ENCODE peak calls at places on chromosome 13, in seven cellular contexts. One of them, this sample, is unnamed.

GRCh38 chr13:84400711-84401110 is 518.4 kb upstream of the SLITRK1 start:
- DNase-seq in activated T-helper 2 cell treated with anti-CD3 and anti-CD28 coated beads, Interferon-gamma antibody, Interleukin-2, Interleukin-4, amounts not matched to agents 10 μg/mL and 5 μg/mL and 100 μg/mL, durations not matched to agents 14 hours and 24 hours and 36 hours: no peak
- DNase-seq in colonic mucosa: no peak
- DNase-seq in lower leg skin: no peak
- DNase-seq in iPS-NIHi11: no peak
- DNase-seq in NCI-H446 treated with DMSO at 0.1 percent for 48 hours: no peak
- DNase-seq in dermis microvascular lymphatic vessel endothelial cell: no peak
- DNase-seq in this sample: no peak

GRCh38 chr13:47603365-47603764 is 397.7 kb downstream of the SUCLA2 start:
- DNase-seq in colonic mucosa: no peak
- DNase-seq in NCI-H446 treated with DMSO at 0.1 percent for 48 hours: no peak
- DNase-seq in lower leg skin: no peak
- DNase-seq in activated T-helper 2 cell treated with anti-CD3 and anti-CD28 coated beads, Interferon-gamma antibody, Interleukin-2, Interleukin-4, amounts not matched to agents 10 μg/mL and 5 μg/mL and 100 μg/mL, durations not matched to agents 14 hours and 24 hours and 36 hours: no peak
- DNase-seq in iPS-NIHi11: no peak
- DNase-seq in dermis microvascular lymphatic vessel endothelial cell: no peak
- DNase-seq in this sample: no peak

GRCh38 chr13:110332750-110333149 is 25.7 kb downstream of the COL4A2 start:
- DNase-seq in NCI-H446 treated with DMSO at 0.1 percent for 48 hours: no peak
- DNase-seq in iPS-NIHi11: no peak
- DNase-seq in activated T-helper 2 cell treated with anti-CD3 and anti-CD28 coated beads, Interferon-gamma antibody, Interleukin-2, Interleukin-4, amounts not matched to agents 10 μg/mL and 5 μg/mL and 100 μg/mL, durations not matched to agents 14 hours and 24 hours and 36 hours: no peak
- DNase-seq in lower leg skin: no peak
- DNase-seq in dermis microvascular lymphatic vessel endothelial cell: no peak
- DNase-seq in colonic mucosa: no peak
- DNase-seq in this sample: no peak

GRCh38 chr13:105587786-105588185 is 947.7 kb downstream of the EFNB2 start:
- DNase-seq in NCI-H446 treated with DMSO at 0.1 percent for 48 hours: no peak
- DNase-seq in activated T-helper 2 cell treated with anti-CD3 and anti-CD28 coated beads, Interferon-gamma antibody, Interleukin-2, Interleukin-4, amounts not matched to agents 10 μg/mL and 5 μg/mL and 100 μg/mL, durations not matched to agents 14 hours and 24 hours and 36 hours: no peak
- DNase-seq in iPS-NIHi11: no peak
- DNase-seq in dermis microvascular lymphatic vessel endothelial cell: no peak
- DNase-seq in lower leg skin: no peak
- DNase-seq in colonic mucosa: no peak
- DNase-seq in this sample: no peak

GRCh38 chr13:50512602-50513527 is 330.6 kb downstream of the DLEU7 start:
- DNase-seq in NCI-H446 treated with DMSO at 0.1 percent for 48 hours: peak
- DNase-seq in colonic mucosa: peak
- DNase-seq in activated T-helper 2 cell treated with anti-CD3 and anti-CD28 coated beads, Interferon-gamma antibody, Interleukin-2, Interleukin-4, amounts not matched to agents 10 μg/mL and 5 μg/mL and 100 μg/mL, durations not matched to agents 14 hours and 24 hours and 36 hours: peak
- DNase-seq in iPS-NIHi11: no peak
- DNase-seq in dermis microvascular lymphatic vessel endothelial cell: no peak
- DNase-seq in lower leg skin: peak
- DNase-seq in this sample: peak

GRCh38 chr13:31756346-31756745 is 17.0 kb downstream of the RXFP2 start:
- DNase-seq in dermis microvascular lymphatic vessel endothelial cell: no peak
- DNase-seq in activated T-helper 2 cell treated with anti-CD3 and anti-CD28 coated beads, Interferon-gamma antibody, Interleukin-2, Interleukin-4, amounts not matched to agents 10 μg/mL and 5 μg/mL and 100 μg/mL, durations not matched to agents 14 hours and 24 hours and 36 hours: no peak
- DNase-seq in iPS-NIHi11: no peak
- DNase-seq in lower leg skin: no peak
- DNase-seq in colonic mucosa: no peak
- DNase-seq in NCI-H446 treated with DMSO at 0.1 percent for 48 hours: no peak
- DNase-seq in this sample: no peak

GRCh38 chr13:40776681-40777165 is 5.7 kb upstream of the MRPS31 start:
- DNase-seq in colonic mucosa: no peak
- DNase-seq in NCI-H446 treated with DMSO at 0.1 percent for 48 hours: no peak
- DNase-seq in activated T-helper 2 cell treated with anti-CD3 and anti-CD28 coated beads, Interferon-gamma antibody, Interleukin-2, Interleukin-4, amounts not matched to agents 10 μg/mL and 5 μg/mL and 100 μg/mL, durations not matched to agents 14 hours and 24 hours and 36 hours: peak
- DNase-seq in lower leg skin: no peak
- DNase-seq in iPS-NIHi11: no peak
- DNase-seq in dermis microvascular lymphatic vessel endothelial cell: no peak
- DNase-seq in this sample: no peak

GRCh38 chr13:89852570-89852969 is 1494.9 kb upstream of the MIR17HG start:
- DNase-seq in NCI-H446 treated with DMSO at 0.1 percent for 48 hours: no peak
- DNase-seq in iPS-NIHi11: no peak
- DNase-seq in colonic mucosa: no peak
- DNase-seq in activated T-helper 2 cell treated with anti-CD3 and anti-CD28 coated beads, Interferon-gamma antibody, Interleukin-2, Interleukin-4, amounts not matched to agents 10 μg/mL and 5 μg/mL and 100 μg/mL, durations not matched to agents 14 hours and 24 hours and 36 hours: no peak
- DNase-seq in lower leg skin: no peak
- DNase-seq in dermis microvascular lymphatic vessel endothelial cell: no peak
- DNase-seq in this sample: no peak

GRCh38 chr13:40076765-40077362 is 421.4 kb downstream of the COG6 start:
- DNase-seq in colonic mucosa: no peak
- DNase-seq in activated T-helper 2 cell treated with anti-CD3 and anti-CD28 coated beads, Interferon-gamma antibody, Interleukin-2, Interleukin-4, amounts not matched to agents 10 μg/mL and 5 μg/mL and 100 μg/mL, durations not matched to agents 14 hours and 24 hours and 36 hours: no peak
- DNase-seq in lower leg skin: no peak
- DNase-seq in iPS-NIHi11: no peak
- DNase-seq in NCI-H446 treated with DMSO at 0.1 percent for 48 hours: no peak
- DNase-seq in dermis microvascular lymphatic vessel endothelial cell: no peak
- DNase-seq in this sample: no peak

GRCh38 chr13:47188802-47189201 is 291.9 kb upstream of the HTR2A start:
- DNase-seq in colonic mucosa: no peak
- DNase-seq in dermis microvascular lymphatic vessel endothelial cell: no peak
- DNase-seq in lower leg skin: no peak
- DNase-seq in iPS-NIHi11: no peak
- DNase-seq in activated T-helper 2 cell treated with anti-CD3 and anti-CD28 coated beads, Interferon-gamma antibody, Interleukin-2, Interleukin-4, amounts not matched to agents 10 μg/mL and 5 μg/mL and 100 μg/mL, durations not matched to agents 14 hours and 24 hours and 36 hours: no peak
- DNase-seq in NCI-H446 treated with DMSO at 0.1 percent for 48 hours: no peak
- DNase-seq in this sample: no peak

GRCh38 chr13:48633695-48634094 is 20.0 kb upstream of the CYSLTR2 start:
- DNase-seq in NCI-H446 treated with DMSO at 0.1 percent for 48 hours: no peak
- DNase-seq in activated T-helper 2 cell treated with anti-CD3 and anti-CD28 coated beads, Interferon-gamma antibody, Interleukin-2, Interleukin-4, amounts not matched to agents 10 μg/mL and 5 μg/mL and 100 μg/mL, durations not matched to agents 14 hours and 24 hours and 36 hours: no peak
- DNase-seq in dermis microvascular lymphatic vessel endothelial cell: no peak
- DNase-seq in colonic mucosa: no peak
- DNase-seq in lower leg skin: no peak
- DNase-seq in iPS-NIHi11: no peak
- DNase-seq in this sample: no peak

GRCh38 chr13:96817336-96817941 is 176.8 kb downstream of the OXGR1 start:
- DNase-seq in NCI-H446 treated with DMSO at 0.1 percent for 48 hours: no peak
- DNase-seq in colonic mucosa: no peak
- DNase-seq in dermis microvascular lymphatic vessel endothelial cell: no peak
- DNase-seq in activated T-helper 2 cell treated with anti-CD3 and anti-CD28 coated beads, Interferon-gamma antibody, Interleukin-2, Interleukin-4, amounts not matched to agents 10 μg/mL and 5 μg/mL and 100 μg/mL, durations not matched to agents 14 hours and 24 hours and 36 hours: no peak
- DNase-seq in lower leg skin: no peak
- DNase-seq in iPS-NIHi11: no peak
- DNase-seq in this sample: peak

GRCh38 chr13:38496956-38497355 is 147.3 kb downstream of the UFM1 start:
- DNase-seq in colonic mucosa: no peak
- DNase-seq in lower leg skin: no peak
- DNase-seq in NCI-H446 treated with DMSO at 0.1 percent for 48 hours: peak
- DNase-seq in activated T-helper 2 cell treated with anti-CD3 and anti-CD28 coated beads, Interferon-gamma antibody, Interleukin-2, Interleukin-4, amounts not matched to agents 10 μg/mL and 5 μg/mL and 100 μg/mL, durations not matched to agents 14 hours and 24 hours and 36 hours: no peak
- DNase-seq in iPS-NIHi11: no peak
- DNase-seq in dermis microvascular lymphatic vessel endothelial cell: no peak
- DNase-seq in this sample: no peak

GRCh38 chr13:73110814-73111213 is 52.0 kb downstream of the KLF5 start:
- DNase-seq in iPS-NIHi11: no peak
- DNase-seq in activated T-helper 2 cell treated with anti-CD3 and anti-CD28 coated beads, Interferon-gamma antibody, Interleukin-2, Interleukin-4, amounts not matched to agents 10 μg/mL and 5 μg/mL and 100 μg/mL, durations not matched to agents 14 hours and 24 hours and 36 hours: no peak
- DNase-seq in dermis microvascular lymphatic vessel endothelial cell: no peak
- DNase-seq in NCI-H446 treated with DMSO at 0.1 percent for 48 hours: no peak
- DNase-seq in lower leg skin: no peak
- DNase-seq in colonic mucosa: no peak
- DNase-seq in this sample: no peak

GRCh38 chr13:41696163-41697003 is 239.0 kb downstream of the RGCC start:
- DNase-seq in lower leg skin: no peak
- DNase-seq in colonic mucosa: no peak
- DNase-seq in NCI-H446 treated with DMSO at 0.1 percent for 48 hours: no peak
- DNase-seq in dermis microvascular lymphatic vessel endothelial cell: no peak
- DNase-seq in activated T-helper 2 cell treated with anti-CD3 and anti-CD28 coated beads, Interferon-gamma antibody, Interleukin-2, Interleukin-4, amounts not matched to agents 10 μg/mL and 5 μg/mL and 100 μg/mL, durations not matched to agents 14 hours and 24 hours and 36 hours: no peak
- DNase-seq in iPS-NIHi11: peak
- DNase-seq in this sample: no peak

GRCh38 chr13:98869408-98870090 is 108.3 kb downstream of the DOCK9 start:
- DNase-seq in activated T-helper 2 cell treated with anti-CD3 and anti-CD28 coated beads, Interferon-gamma antibody, Interleukin-2, Interleukin-4, amounts not matched to agents 10 μg/mL and 5 μg/mL and 100 μg/mL, durations not matched to agents 14 hours and 24 hours and 36 hours: no peak
- DNase-seq in iPS-NIHi11: no peak
- DNase-seq in dermis microvascular lymphatic vessel endothelial cell: peak
- DNase-seq in colonic mucosa: no peak
- DNase-seq in NCI-H446 treated with DMSO at 0.1 percent for 48 hours: no peak
- DNase-seq in lower leg skin: no peak
- DNase-seq in this sample: no peak

GRCh38 chr13:48909088-48909389 is 66.7 kb upstream of the FNDC3A start:
- DNase-seq in iPS-NIHi11: no peak
- DNase-seq in dermis microvascular lymphatic vessel endothelial cell: no peak
- DNase-seq in NCI-H446 treated with DMSO at 0.1 percent for 48 hours: no peak
- DNase-seq in lower leg skin: no peak
- DNase-seq in activated T-helper 2 cell treated with anti-CD3 and anti-CD28 coated beads, Interferon-gamma antibody, Interleukin-2, Interleukin-4, amounts not matched to agents 10 μg/mL and 5 μg/mL and 100 μg/mL, durations not matched to agents 14 hours and 24 hours and 36 hours: no peak
- DNase-seq in colonic mucosa: no peak
- DNase-seq in this sample: no peak

GRCh38 chr13:75596657-75597182 is 39.4 kb upstream of the LMO7 start:
- DNase-seq in colonic mucosa: no peak
- DNase-seq in NCI-H446 treated with DMSO at 0.1 percent for 48 hours: no peak
- DNase-seq in dermis microvascular lymphatic vessel endothelial cell: no peak
- DNase-seq in iPS-NIHi11: no peak
- DNase-seq in lower leg skin: no peak
- DNase-seq in activated T-helper 2 cell treated with anti-CD3 and anti-CD28 coated beads, Interferon-gamma antibody, Interleukin-2, Interleukin-4, amounts not matched to agents 10 μg/mL and 5 μg/mL and 100 μg/mL, durations not matched to agents 14 hours and 24 hours and 36 hours: no peak
- DNase-seq in this sample: no peak

GRCh38 chr13:112146073-112146360 is 79.1 kb downstream of the SOX1 start:
- DNase-seq in activated T-helper 2 cell treated with anti-CD3 and anti-CD28 coated beads, Interferon-gamma antibody, Interleukin-2, Interleukin-4, amounts not matched to agents 10 μg/mL and 5 μg/mL and 100 μg/mL, durations not matched to agents 14 hours and 24 hours and 36 hours: no peak
- DNase-seq in NCI-H446 treated with DMSO at 0.1 percent for 48 hours: no peak
- DNase-seq in dermis microvascular lymphatic vessel endothelial cell: no peak
- DNase-seq in iPS-NIHi11: no peak
- DNase-seq in lower leg skin: peak
- DNase-seq in colonic mucosa: no peak
- DNase-seq in this sample: no peak

GRCh38 chr13:75139291-75139690 is 342.7 kb downstream of the TBC1D4 start:
- DNase-seq in lower leg skin: no peak
- DNase-seq in activated T-helper 2 cell treated with anti-CD3 and anti-CD28 coated beads, Interferon-gamma antibody, Interleukin-2, Interleukin-4, amounts not matched to agents 10 μg/mL and 5 μg/mL and 100 μg/mL, durations not matched to agents 14 hours and 24 hours and 36 hours: no peak
- DNase-seq in colonic mucosa: no peak
- DNase-seq in NCI-H446 treated with DMSO at 0.1 percent for 48 hours: no peak
- DNase-seq in dermis microvascular lymphatic vessel endothelial cell: no peak
- DNase-seq in iPS-NIHi11: no peak
- DNase-seq in this sample: no peak

GRCh38 chr13:32323912-32324311 is 8.6 kb downstream of the BRCA2 start:
- DNase-seq in lower leg skin: no peak
- DNase-seq in activated T-helper 2 cell treated with anti-CD3 and anti-CD28 coated beads, Interferon-gamma antibody, Interleukin-2, Interleukin-4, amounts not matched to agents 10 μg/mL and 5 μg/mL and 100 μg/mL, durations not matched to agents 14 hours and 24 hours and 36 hours: no peak
- DNase-seq in colonic mucosa: no peak
- DNase-seq in dermis microvascular lymphatic vessel endothelial cell: no peak
- DNase-seq in iPS-NIHi11: no peak
- DNase-seq in NCI-H446 treated with DMSO at 0.1 percent for 48 hours: no peak
- DNase-seq in this sample: no peak

GRCh38 chr13:40376867-40377266 is 289.6 kb downstream of the FOXO1 start:
- DNase-seq in activated T-helper 2 cell treated with anti-CD3 and anti-CD28 coated beads, Interferon-gamma antibody, Interleukin-2, Interleukin-4, amounts not matched to agents 10 μg/mL and 5 μg/mL and 100 μg/mL, durations not matched to agents 14 hours and 24 hours and 36 hours: no peak
- DNase-seq in NCI-H446 treated with DMSO at 0.1 percent for 48 hours: no peak
- DNase-seq in iPS-NIHi11: no peak
- DNase-seq in lower leg skin: peak
- DNase-seq in dermis microvascular lymphatic vessel endothelial cell: peak
- DNase-seq in colonic mucosa: no peak
- DNase-seq in this sample: no peak

GRCh38 chr13:73248711-73249580 is 190.1 kb downstream of the KLF5 start:
- DNase-seq in dermis microvascular lymphatic vessel endothelial cell: no peak
- DNase-seq in lower leg skin: no peak
- DNase-seq in NCI-H446 treated with DMSO at 0.1 percent for 48 hours: no peak
- DNase-seq in iPS-NIHi11: peak
- DNase-seq in colonic mucosa: peak
- DNase-seq in activated T-helper 2 cell treated with anti-CD3 and anti-CD28 coated beads, Interferon-gamma antibody, Interleukin-2, Interleukin-4, amounts not matched to agents 10 μg/mL and 5 μg/mL and 100 μg/mL, durations not matched to agents 14 hours and 24 hours and 36 hours: no peak
- DNase-seq in this sample: no peak

GRCh38 chr13:63731896-63732295 is 2316.2 kb upstream of the PCDH20 start:
- DNase-seq in iPS-NIHi11: no peak
- DNase-seq in dermis microvascular lymphatic vessel endothelial cell: no peak
- DNase-seq in NCI-H446 treated with DMSO at 0.1 percent for 48 hours: no peak
- DNase-seq in activated T-helper 2 cell treated with anti-CD3 and anti-CD28 coated beads, Interferon-gamma antibody, Interleukin-2, Interleukin-4, amounts not matched to agents 10 μg/mL and 5 μg/mL and 100 μg/mL, durations not matched to agents 14 hours and 24 hours and 36 hours: no peak
- DNase-seq in colonic mucosa: no peak
- DNase-seq in lower leg skin: peak
- DNase-seq in this sample: no peak

GRCh38 chr13:104984296-104984818 is 1551.1 kb downstream of the EFNB2 start:
- DNase-seq in activated T-helper 2 cell treated with anti-CD3 and anti-CD28 coated beads, Interferon-gamma antibody, Interleukin-2, Interleukin-4, amounts not matched to agents 10 μg/mL and 5 μg/mL and 100 μg/mL, durations not matched to agents 14 hours and 24 hours and 36 hours: no peak
- DNase-seq in dermis microvascular lymphatic vessel endothelial cell: peak
- DNase-seq in NCI-H446 treated with DMSO at 0.1 percent for 48 hours: peak
- DNase-seq in iPS-NIHi11: no peak
- DNase-seq in lower leg skin: peak
- DNase-seq in colonic mucosa: no peak
- DNase-seq in this sample: no peak

GRCh38 chr13:36344886-36345437 is 1.2 kb downstream of the SPART start:
- DNase-seq in lower leg skin: no peak
- DNase-seq in dermis microvascular lymphatic vessel endothelial cell: no peak
- DNase-seq in activated T-helper 2 cell treated with anti-CD3 and anti-CD28 coated beads, Interferon-gamma antibody, Interleukin-2, Interleukin-4, amounts not matched to agents 10 μg/mL and 5 μg/mL and 100 μg/mL, durations not matched to agents 14 hours and 24 hours and 36 hours: no peak
- DNase-seq in colonic mucosa: no peak
- DNase-seq in iPS-NIHi11: peak
- DNase-seq in NCI-H446 treated with DMSO at 0.1 percent for 48 hours: no peak
- DNase-seq in this sample: peak

GRCh38 chr13:46295531-46296464 is 84.1 kb downstream of the LRRC63 start:
- DNase-seq in colonic mucosa: no peak
- DNase-seq in lower leg skin: no peak
- DNase-seq in iPS-NIHi11: no peak
- DNase-seq in NCI-H446 treated with DMSO at 0.1 percent for 48 hours: no peak
- DNase-seq in activated T-helper 2 cell treated with anti-CD3 and anti-CD28 coated beads, Interferon-gamma antibody, Interleukin-2, Interleukin-4, amounts not matched to agents 10 μg/mL and 5 μg/mL and 100 μg/mL, durations not matched to agents 14 hours and 24 hours and 36 hours: peak
- DNase-seq in dermis microvascular lymphatic vessel endothelial cell: peak
- DNase-seq in this sample: no peak